ENCODE peak calls at places on chromosome 6, in ten cellular contexts. T is activated naive CD4-positive, alpha-beta T cell treated with anti-CD3 and anti-CD28 coated beads for 36 hours; F is cardiac fibroblast; V is NCI-H2029 treated with DMSO at 0.1 percent for 48 hours; D is RWPE1; R is activated T-cell treated with anti-CD3 and anti-CD28 coated beads for 48 hours; B is NCI-H460; J is effector memory CD4-positive, alpha-beta T cell; G is mesendoderm; H is NCI-H1105 treated with DMSO at 0.1 percent for 48 hours. C is an unnamed sample.

GRCh38 chr6:113077794-113078193 is 730.7 kb downstream of the RFPL4B start:
- DNase-seq in T (no peak), F (no peak), V (no peak), D (no peak), R (no peak), B (no peak), J (no peak), G (no peak), H (no peak), C (no peak)

GRCh38 chr6:40778186-40778585 is 191.0 kb upstream of the LRFN2 start:
- DNase-seq in T (no peak), F (no peak), V (no peak), D (peak), R (no peak), B (no peak), J (no peak), G (peak), H (no peak), C (no peak)

GRCh38 chr6:35485402-35485877 is 11.4 kb downstream of the TEAD3 start:
- DNase-seq in T (no peak), F (peak), V (no peak), D (peak), R (no peak), B (no peak), J (no peak), G (peak), H (no peak), C (no peak)

GRCh38 chr6:132813173-132813856 is 1.1 kb upstream of the RPS12 start:
- DNase-seq in T (peak), F (peak), V (no peak), D (no peak), R (no peak), B (peak), J (peak), G (peak), H (peak), C (peak)

GRCh38 chr6:10970731-10971130 is 73.4 kb downstream of the ELOVL2 start:
- DNase-seq in T (no peak), F (no peak), V (no peak), D (no peak), R (no peak), B (no peak), J (no peak), G (peak), H (no peak), C (no peak)

GRCh38 chr6:81752969-81753708 is 658 bp upstream of the TENT5A start:
- DNase-seq in T (peak), F (peak), V (peak), D (peak), R (peak), B (peak), J (peak), G (peak), H (peak), C (peak)

GRCh38 chr6:167577891-167578361 is 248.8 kb upstream of the AFDN start:
- DNase-seq in T (no peak), F (no peak), V (no peak), D (no peak), R (no peak), B (no peak), J (no peak), G (no peak), H (no peak), C (no peak)

GRCh38 chr6:166626177-166627038 is 643 bp downstream of the RPS6KA2 start:
- DNase-seq in T (peak), F (peak), V (no peak), D (no peak), R (peak), B (peak), J (no peak), G (peak), H (peak), C (no peak)

GRCh38 chr6:47579040-47579439 is 101.5 kb downstream of the CD2AP start:
- DNase-seq in T (no peak), F (no peak), V (no peak), D (no peak), R (no peak), B (no peak), J (no peak), G (no peak), H (no peak), C (no peak)

GRCh38 chr6:31556312-31556711 is 8.9 kb downstream of the NFKBIL1 start:
- DNase-seq in T (no peak), F (no peak), V (no peak), D (no peak), R (no peak), B (no peak), J (no peak), G (no peak), H (no peak), C (no peak)

GRCh38 chr6:100100776-100101175 is 106.8 kb upstream of the MCHR2 start:
- DNase-seq in T (no peak), F (no peak), V (no peak), D (no peak), R (no peak), B (no peak), J (no peak), G (peak), H (no peak), C (no peak)

GRCh38 chr6:116973992-116974391 is 97.0 kb downstream of the RFX6 start:
- DNase-seq in T (no peak), F (no peak), V (no peak), D (no peak), R (no peak), B (no peak), J (no peak), G (no peak), H (no peak), C (no peak)

GRCh38 chr6:16335176-16335575 is 96.8 kb downstream of the GMPR start:
- DNase-seq in T (no peak), F (no peak), V (no peak), D (no peak), R (no peak), B (no peak), J (no peak), G (no peak), H (no peak), C (no peak)

GRCh38 chr6:121678245-121678644 is 242.8 kb downstream of the GJA1 start:
- DNase-seq in T (no peak), F (no peak), V (no peak), D (no peak), R (no peak), B (no peak), J (no peak), G (no peak), H (no peak), C (no peak)

GRCh38 chr6:53894086-53894485 is 99.3 kb downstream of the LRRC1 start:
- DNase-seq in T (peak), F (peak), V (peak), D (peak), R (peak), B (no peak), J (no peak), G (no peak), H (peak), C (no peak)

GRCh38 chr6:31353508-31353907 is 3.5 kb downstream of the HLA-B start:
- DNase-seq in T (no peak), F (no peak), V (no peak), D (no peak), R (no peak), B (no peak), J (peak), G (no peak), H (no peak), C (no peak)

GRCh38 chr6:53928641-53929339 is 134.0 kb downstream of the LRRC1 start:
- DNase-seq in T (no peak), F (peak), V (no peak), D (peak), R (no peak), B (no peak), J (no peak), G (no peak), H (peak), C (no peak)

GRCh38 chr6:98583506-98583905 is 250.9 kb upstream of the POU3F2 start:
- DNase-seq in T (no peak), F (no peak), V (no peak), D (no peak), R (no peak), B (no peak), J (no peak), G (no peak), H (no peak), C (no peak)

GRCh38 chr6:28585335-28585734 is 59.7 kb downstream of the GPX5 start:
- DNase-seq in T (peak), F (peak), V (no peak), D (peak), R (no peak), B (no peak), J (no peak), G (no peak), H (peak), C (no peak)

GRCh38 chr6:155050311-155050710 is 55.2 kb downstream of the TIAM2 start:
- DNase-seq in T (peak), F (no peak), V (no peak), D (no peak), R (peak), B (no peak), J (no peak), G (no peak), H (no peak), C (no peak)

C was measured in hippocampal formation.